ENCODE peak calls at places on chromosome 3, in seven cellular contexts. B is stomach, C is breast epithelium, K is sigmoid colon, U is uterus, G is heart left ventricle, H is A549. O is an unnamed sample.

GRCh38 chr3:100463002-100463401 is 29.4 kb upstream of the TMEM45A start:
- DNase-seq in B (no peak), C (no peak), K (no peak), U (peak), G (no peak), H (peak), O (peak)

GRCh38 chr3:33941804-33942203 is 143.4 kb downstream of the PDCD6IP start:
- DNase-seq in B (no peak), C (no peak), K (no peak), U (no peak), G (no peak), H (no peak), O (no peak)

GRCh38 chr3:86990171-86990733 is 697 bp downstream of the VGLL3 start:
- DNase-seq in B (peak), C (no peak), K (peak), U (peak), G (no peak), H (peak), O (peak)

GRCh38 chr3:34948431-34948971 is 690.8 kb upstream of the ARPP21 start:
- DNase-seq in B (no peak), C (no peak), K (no peak), U (no peak), G (no peak), H (no peak), O (no peak)

GRCh38 chr3:139265131-139266016 is 78.4 kb upstream of the MRPS22 start:
- DNase-seq in B (no peak), C (peak), K (no peak), U (no peak), G (no peak), H (no peak), O (no peak)

GRCh38 chr3:129611812-129612349 is 5.4 kb upstream of the PLXND1 start:
- DNase-seq in B (no peak), C (no peak), K (no peak), U (no peak), G (peak), H (peak), O (no peak)

GRCh38 chr3:129278970-129279906 is 568 bp downstream of the HMCES start:
- DNase-seq in B (peak), C (peak), K (peak), U (peak), G (no peak), H (peak), O (no peak)

GRCh38 chr3:106215047-106215446 is 346.2 kb upstream of the CBLB start:
- DNase-seq in B (no peak), C (no peak), K (no peak), U (no peak), G (no peak), H (no peak), O (no peak)

GRCh38 chr3:50226888-50227389 is 9.1 kb upstream of the GNAI2 start:
- DNase-seq in B (peak), C (no peak), K (peak), U (no peak), G (no peak), H (peak), O (peak)

GRCh38 chr3:9147896-9148267 is 101.6 kb downstream of the SRGAP3 start:
- DNase-seq in B (no peak), C (no peak), K (no peak), U (peak), G (no peak), H (no peak), O (no peak)

GRCh38 chr3:117322866-117323265 is 613.3 kb downstream of the TUSC7 start:
- DNase-seq in B (no peak), C (no peak), K (no peak), U (no peak), G (no peak), H (peak), O (no peak)

GRCh38 chr3:113441051-113441770 is at the start of gene CFAP44:
- DNase-seq in B (peak), C (peak), K (peak), U (peak), G (peak), H (no peak), O (peak)

GRCh38 chr3:150409125-150409526 is 1.0 kb downstream of the TSC22D2 start:
- DNase-seq in B (no peak), C (no peak), K (no peak), U (no peak), G (no peak), H (no peak), O (peak)

GRCh38 chr3:12758025-12758830 is 831 bp downstream of the TMEM40 start:
- DNase-seq in B (peak), C (peak), K (peak), U (peak), G (peak), H (no peak), O (peak)

GRCh38 chr3:9028134-9028533 is 64.9 kb upstream of the RAD18 start:
- DNase-seq in B (peak), C (peak), K (peak), U (peak), G (peak), H (no peak), O (peak)

GRCh38 chr3:4824948-4825325 is 154.3 kb upstream of the BHLHE40 start:
- DNase-seq in B (no peak), C (no peak), K (no peak), U (no peak), G (no peak), H (peak), O (no peak)

GRCh38 chr3:69276884-69277283 is 109.0 kb downstream of the FRMD4B start:
- DNase-seq in B (no peak), C (no peak), K (no peak), U (no peak), G (no peak), H (no peak), O (no peak)

GRCh38 chr3:116188231-116188785 is 257.0 kb downstream of the LSAMP start:
- DNase-seq in B (no peak), C (no peak), K (no peak), U (no peak), G (no peak), H (no peak), O (no peak)

GRCh38 chr3:122263058-122263457 is 62.0 kb upstream of the CSTA start:
- DNase-seq in B (no peak), C (no peak), K (no peak), U (no peak), G (no peak), H (no peak), O (no peak)

GRCh38 chr3:191476053-191476787 is 15.3 kb downstream of the PYDC2 start:
- DNase-seq in B (no peak), C (no peak), K (no peak), U (no peak), G (no peak), H (no peak), O (no peak)

GRCh38 chr3:182980204-182981037 is at the start of gene DCUN1D1:
- DNase-seq in B (peak), C (peak), K (peak), U (peak), G (peak), H (peak), O (peak)
- TF ChIP-seq POLR2A in B (no peak), C (no peak), K (no peak), U (peak), G (peak), H (peak), O (peak)

GRCh38 chr3:49007068-49007770 is at the start of gene WDR6:
- DNase-seq in B (peak), C (peak), K (peak), U (peak), G (peak), H (peak), O (peak)
- TF ChIP-seq POLR2A in B (no peak), C (peak), K (peak), U (peak), G (peak), H (peak), O (peak)

DNA sequence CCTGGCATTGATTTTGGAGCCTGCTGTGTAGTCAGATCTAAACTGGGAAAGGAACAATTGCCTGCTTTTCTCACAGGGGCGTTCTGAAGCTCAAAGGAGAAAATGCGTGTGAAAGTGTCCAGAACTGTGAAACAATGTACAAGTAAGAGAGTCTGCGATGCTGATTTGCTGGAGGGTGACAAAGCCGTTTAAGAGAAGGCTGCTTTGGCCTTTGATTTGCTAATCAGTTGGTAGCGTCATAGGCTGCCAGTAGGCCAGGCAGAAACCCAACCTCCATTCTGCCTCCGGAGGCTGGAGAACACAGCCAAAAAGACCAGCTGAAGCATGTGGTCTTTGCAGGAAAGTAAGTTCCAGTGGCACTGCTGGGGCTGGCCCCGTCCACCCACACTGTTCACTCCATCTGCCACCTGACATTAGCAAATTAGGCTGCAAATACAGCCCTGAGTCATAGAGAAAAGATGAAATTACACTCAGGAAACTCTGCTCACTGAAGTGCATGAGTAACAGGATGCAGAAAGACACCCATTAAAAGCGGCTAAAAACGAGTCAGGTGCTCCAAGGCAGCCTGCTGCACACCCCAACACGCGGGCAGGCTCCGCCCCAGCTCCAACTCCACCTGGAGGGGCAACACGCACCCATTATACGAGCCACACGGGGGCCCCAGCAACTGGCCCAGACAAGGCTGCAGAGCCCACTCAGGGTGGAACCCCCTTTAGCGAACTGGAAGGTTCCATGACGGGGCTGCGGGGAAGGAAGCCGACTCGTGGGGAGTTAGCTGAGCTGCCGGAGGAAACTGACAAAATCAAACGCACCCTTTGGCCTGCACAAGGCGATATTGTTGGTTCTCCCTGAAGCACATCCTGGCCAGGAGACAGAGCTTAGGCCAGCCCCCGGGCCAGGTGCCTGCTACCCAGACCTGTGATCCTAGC is 31.6 kb downstream of the ZDHHC19 start:
- DNase-seq in B (no peak), C (no peak), K (no peak), U (no peak), G (no peak), H (no peak), O (no peak)
- TF ChIP-seq POLR2A in B (no peak), C (no peak), K (no peak), U (no peak), G (no peak), H (no peak), O (no peak)

DNA sequence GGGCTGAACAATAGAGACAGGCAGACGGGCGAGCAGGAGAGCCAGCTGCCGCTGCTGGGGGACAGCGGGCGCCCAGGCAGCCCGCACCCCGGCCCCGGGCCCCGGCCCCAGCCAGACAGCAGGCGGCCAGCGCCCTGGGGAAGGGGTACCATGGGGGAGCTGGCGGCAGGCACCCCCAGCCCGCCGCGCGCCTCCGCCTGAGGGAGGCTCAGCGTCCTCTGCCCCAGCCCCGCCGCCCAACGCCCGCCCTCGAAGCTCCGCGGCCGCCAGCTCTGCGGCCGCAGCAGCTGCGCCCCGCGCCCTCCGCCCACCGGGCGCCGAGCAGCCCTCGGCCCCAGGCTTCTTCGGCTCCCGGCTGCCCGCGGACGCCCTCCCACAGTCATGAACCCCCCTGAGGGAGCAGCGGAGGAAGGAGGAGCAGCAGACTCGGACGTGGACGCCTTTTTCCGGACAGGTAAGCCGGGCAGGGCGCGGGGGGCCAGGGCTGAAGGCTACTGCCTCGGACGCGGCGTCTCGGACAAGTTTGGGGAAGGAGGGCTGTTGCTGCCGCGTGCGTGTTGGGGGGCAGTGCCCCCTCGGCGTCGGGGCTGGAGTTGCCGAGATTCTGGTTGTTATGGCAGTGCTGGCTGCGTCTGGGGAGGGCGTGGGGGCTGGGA is 41.6 kb upstream of the ROPN1 start:
- DNase-seq in B (no peak), C (no peak), K (peak), U (peak), G (peak), H (peak), O (no peak)
- TF ChIP-seq POLR2A in B (no peak), C (no peak), K (no peak), U (peak), G (no peak), H (no peak), O (no peak)

GRCh38 chr3:187743195-187744141 is 1.8 kb downstream of the BCL6 start:
- DNase-seq in B (peak), C (peak), K (peak), U (peak), G (peak), H (peak), O (peak)

GRCh38 chr3:187742351-187743171 is 2.7 kb downstream of the BCL6 start:
- DNase-seq in B (peak), C (peak), K (no peak), U (peak), G (peak), H (no peak), O (peak)

GRCh38 chr3:187739561-187740445 is 5.5 kb downstream of the BCL6 start:
- DNase-seq in B (peak), C (peak), K (peak), U (peak), G (peak), H (peak), O (peak)

GRCh38 chr3:187740446-187741399 is 4.5 kb downstream of the BCL6 start:
- DNase-seq in B (peak), C (peak), K (peak), U (peak), G (peak), H (peak), O (peak)

GRCh38 chr3:187741403-187742350 is 3.6 kb downstream of the BCL6 start:
- DNase-seq in B (peak), C (peak), K (peak), U (peak), G (peak), H (peak), O (peak)
- TF ChIP-seq POLR2A in B (no peak), C (peak), K (no peak), U (no peak), G (peak), H (no peak), O (peak)